ENCODE peak calls at places on chromosomes 7 and 10, in five cellular contexts. X, Z, O, A and W are unnamed samples.

GRCh38 chr10:70272925-70273316 is 10.9 kb downstream of the NPFFR1 start:
- ATAC-seq in X (peak), Z (peak), O (peak), A (peak), W (peak)

GRCh38 chr7:155889636-155890508 is 77.6 kb upstream of the SHH start:
- ATAC-seq in X (no peak), Z (no peak), O (no peak), A (peak), W (no peak)

GRCh38 chr10:6473430-6473829 is 106.6 kb downstream of the PRKCQ start:
- ATAC-seq in X (no peak), Z (no peak), O (peak), A (no peak), W (no peak)

GRCh38 chr10:132036153-132036886 is 29.4 kb upstream of the JAKMIP3 start:
- ATAC-seq in X (peak), Z (peak), O (no peak), A (peak), W (peak)

GRCh38 chr10:34994565-34995142 is 95.5 kb downstream of the CUL2 start:
- ATAC-seq in X (peak), Z (peak), O (peak), A (peak), W (no peak)

GRCh38 chr7:132351858-132352539 is 224.3 kb downstream of the PLXNA4 start:
- ATAC-seq in X (no peak), Z (no peak), O (no peak), A (no peak), W (no peak)

GRCh38 chr7:43764039-43764789 is 5.7 kb downstream of the BLVRA start:
- ATAC-seq in X (peak), Z (peak), O (peak), A (peak), W (peak)

GRCh38 chr10:116670706-116671105 is 50.0 kb downstream of the PNLIPRP2 start:
- ATAC-seq in X (no peak), Z (no peak), O (no peak), A (no peak), W (no peak)

GRCh38 chr10:58936364-58936763 is 240.1 kb upstream of the PHYHIPL start:
- ATAC-seq in X (no peak), Z (no peak), O (no peak), A (no peak), W (no peak)

GRCh38 chr7:55020481-55020871 is 1.7 kb downstream of the EGFR start:
- ATAC-seq in X (no peak), Z (peak), O (no peak), A (peak), W (peak)

GRCh38 chr10:11227103-11227502 is 209.4 kb downstream of the CELF2 start:
- ATAC-seq in X (no peak), Z (no peak), O (peak), A (no peak), W (no peak)

GRCh38 chr10:11282156-11282555 is 264.5 kb downstream of the CELF2 start:
- ATAC-seq in X (no peak), Z (no peak), O (no peak), A (peak), W (peak)

GRCh38 chr7:151869457-151869856 is 7.5 kb downstream of the PRKAG2 start:
- ATAC-seq in X (no peak), Z (no peak), O (no peak), A (no peak), W (no peak)
- H3K27ac ChIP-seq in X (no peak), Z (no peak), O (no peak), A (no peak), W (peak)

DNA sequence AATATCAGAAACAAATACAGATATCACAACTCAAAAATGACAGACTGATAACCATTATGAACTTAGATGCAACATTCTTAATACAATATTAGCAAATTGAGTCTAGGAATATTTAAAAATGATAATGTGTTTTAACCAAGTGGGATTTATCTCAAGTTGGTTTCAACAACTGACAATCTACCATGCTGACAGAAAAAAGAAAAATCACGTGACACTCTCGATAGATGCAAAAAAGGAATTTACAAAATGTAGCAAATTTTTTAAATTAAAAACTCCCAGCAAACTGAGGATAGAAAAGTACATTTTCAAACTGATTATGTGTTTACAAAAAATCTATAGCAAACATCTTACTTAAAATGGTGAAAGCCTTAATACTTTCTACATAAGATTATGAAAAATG is 177.4 kb downstream of the MALRD1 start:
- ATAC-seq in X (no peak), Z (no peak), O (no peak), A (no peak), W (no peak)
- TF ChIP-seq EP300 in X (no peak), Z (no peak), O (no peak), A (no peak), W (no peak)

DNA sequence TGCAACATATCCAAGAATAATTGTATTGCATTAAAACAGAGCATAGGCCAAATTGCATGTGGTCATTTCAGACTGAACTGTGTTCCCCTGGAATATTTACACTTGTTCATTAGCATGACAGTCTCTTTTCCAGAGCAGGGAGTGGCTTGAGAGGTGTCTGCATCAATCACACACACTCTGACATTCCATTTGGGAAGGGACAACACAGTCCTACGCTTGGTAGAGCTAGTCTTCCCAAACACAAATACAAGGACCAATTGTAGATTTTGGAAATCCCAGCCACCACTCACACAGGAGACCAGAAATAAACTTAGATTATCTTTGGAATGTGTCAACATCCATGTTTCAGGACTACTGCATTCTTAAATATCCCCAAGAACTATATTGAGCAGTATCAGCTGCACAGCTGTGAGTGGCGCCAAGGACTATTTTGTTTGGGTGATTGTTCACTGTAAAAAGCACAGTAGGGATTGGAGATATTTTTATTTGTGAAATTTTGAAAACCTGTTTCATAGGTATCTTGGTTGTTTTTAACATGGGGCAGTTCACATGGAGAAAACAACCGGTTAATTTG is 93.6 kb upstream of the PRR15 start:
- ATAC-seq in X (no peak), Z (no peak), O (no peak), A (no peak), W (no peak)
- H3K27ac ChIP-seq in X (no peak), Z (no peak), O (no peak), A (no peak), W (no peak)

GRCh38 chr7:30029696-30030095 is 1.5 kb downstream of the PLEKHA8 start:
- ATAC-seq in X (no peak), Z (no peak), O (peak), A (no peak), W (no peak)

GRCh38 chr7:30027065-30027456 is 559 bp upstream of the FKBP14 start:
- ATAC-seq in X (peak), Z (peak), O (peak), A (peak), W (peak)

GRCh38 chr7:30026229-30027064 is at the start of gene FKBP14:
- ATAC-seq in X (peak), Z (peak), O (peak), A (peak), W (peak)

GRCh38 chr7:30028749-30029635 is 780 bp downstream of the PLEKHA8 start:
- ATAC-seq in X (peak), Z (peak), O (peak), A (peak), W (no peak)

DNA sequence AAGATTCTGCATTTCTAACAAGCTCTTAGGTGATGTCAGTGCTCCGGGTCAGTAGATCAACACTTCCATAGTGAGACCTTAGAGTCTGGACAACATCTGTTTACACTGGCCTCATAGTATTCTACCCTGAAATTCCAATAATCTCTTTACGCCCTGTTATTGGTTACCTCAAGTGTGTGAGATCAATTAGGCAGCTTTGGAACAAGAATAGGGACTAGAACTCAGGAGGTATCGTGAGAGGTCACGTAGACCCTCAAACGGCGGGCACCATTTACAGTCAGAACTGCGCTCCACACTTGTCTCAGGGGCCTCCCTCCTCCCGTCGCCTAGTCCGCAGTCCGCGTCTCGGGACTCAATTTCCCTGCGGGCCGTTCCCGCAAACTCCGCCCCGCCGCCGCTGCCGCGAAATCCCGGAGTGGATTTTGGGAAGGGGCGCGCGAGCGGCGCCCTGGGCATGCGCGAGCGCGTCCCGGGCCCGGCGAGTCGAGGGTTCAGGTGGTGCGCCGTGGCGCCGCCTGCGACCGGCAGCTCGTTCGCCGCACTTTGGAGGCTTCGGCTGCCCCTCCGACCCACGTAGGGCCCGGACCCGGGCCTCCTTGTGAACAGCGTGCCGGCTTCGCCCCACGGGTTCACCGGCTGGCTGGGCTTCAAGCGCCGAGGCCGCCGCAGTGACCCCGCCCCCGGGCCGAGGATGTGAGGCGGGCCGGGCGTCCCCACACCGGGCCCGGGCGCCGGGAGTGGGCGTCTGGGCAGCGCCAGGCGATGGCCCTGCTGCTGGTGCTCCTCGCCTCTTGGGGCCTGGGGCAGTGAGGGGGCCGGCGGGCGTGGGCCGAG is at the start of gene PLEKHA8:
- ATAC-seq in X (peak), Z (peak), O (peak), A (peak), W (peak)
- TF ChIP-seq EP300 in X (no peak), Z (no peak), O (no peak), A (no peak), W (no peak)

GRCh38 chr7:112985377-112985987 is 101.1 kb downstream of the GPR85 start:
- ATAC-seq in X (no peak), Z (peak), O (no peak), A (no peak), W (no peak)
- H3K27ac ChIP-seq in X (no peak), Z (no peak), O (no peak), A (no peak), W (no peak)

DNA sequence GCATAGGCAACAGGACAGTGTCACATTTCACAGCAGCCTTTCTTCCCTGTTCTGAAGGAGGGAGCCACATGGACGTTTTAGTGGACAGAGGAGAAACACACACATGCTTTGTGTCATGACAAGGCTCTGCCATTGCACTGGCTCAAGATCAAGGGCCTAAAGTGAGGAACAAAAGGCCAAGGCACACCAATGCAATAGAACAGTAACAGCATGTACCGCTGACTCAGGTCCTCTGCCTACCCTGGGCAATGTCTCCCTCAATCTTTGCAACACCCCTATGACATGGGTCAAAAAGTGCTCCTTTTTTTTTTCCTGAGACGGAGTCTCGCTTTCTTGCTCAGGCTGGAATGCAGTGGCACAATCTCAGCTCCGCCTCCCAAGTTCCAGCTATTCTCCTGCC is 57.8 kb upstream of the SDK1 start:
- ATAC-seq in X (no peak), Z (no peak), O (no peak), A (no peak), W (no peak)
- TF ChIP-seq EP300 in X (no peak), Z (no peak), O (no peak), A (no peak), W (no peak)

DNA sequence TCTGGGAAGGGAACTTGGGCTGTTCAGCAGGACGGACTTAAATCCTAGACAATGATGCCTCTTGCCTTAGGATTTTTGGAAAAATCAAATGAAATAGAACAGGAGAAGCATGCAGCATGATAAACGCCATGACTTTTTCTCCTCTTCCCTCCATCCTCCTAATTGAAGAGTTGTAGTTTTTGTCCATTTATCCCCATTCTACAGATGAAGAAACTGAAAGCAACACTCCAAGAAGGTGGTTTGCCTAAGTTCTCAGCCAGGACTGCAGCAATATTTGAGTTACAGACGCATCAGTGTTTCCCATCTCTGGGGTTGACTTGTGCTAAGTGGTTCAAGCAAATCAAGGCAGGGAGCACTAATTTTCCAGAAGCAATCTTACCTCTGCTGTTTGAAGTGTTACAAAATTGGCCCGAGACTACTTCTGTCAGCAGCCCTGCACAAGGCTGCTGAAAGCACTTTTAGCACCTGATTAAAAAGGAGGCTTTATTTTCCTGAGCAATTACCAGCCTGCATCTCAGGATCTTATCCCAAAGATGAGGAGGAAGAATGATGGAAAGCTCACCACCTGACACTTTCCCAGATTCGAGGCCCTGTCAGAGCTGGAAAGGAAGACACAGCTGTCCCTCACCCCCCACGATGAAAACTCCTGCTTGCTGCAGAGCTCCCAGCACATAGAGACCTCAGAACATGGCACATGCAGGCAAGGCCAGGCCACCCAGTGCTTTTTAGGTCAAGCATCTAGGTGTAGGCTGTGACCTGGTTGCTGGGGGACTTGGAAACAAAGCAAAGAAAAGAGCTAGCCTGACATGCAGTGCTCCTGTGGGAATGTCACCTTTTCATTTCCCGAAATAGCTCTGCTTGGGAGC is 19.7 kb upstream of the C10orf71 start:
- ATAC-seq in X (no peak), Z (no peak), O (no peak), A (no peak), W (no peak)
- H3K27ac ChIP-seq in X (no peak), Z (no peak), O (no peak), A (no peak), W (no peak)

GRCh38 chr7:141389423-141389822 is 161.8 kb upstream of the AGK start:
- ATAC-seq in X (no peak), Z (no peak), O (no peak), A (no peak), W (no peak)
- TF ChIP-seq EP300 in X (no peak), Z (no peak), O (no peak), A (no peak), W (no peak)

GRCh38 chr7:128831178-128831993 is 1.2 kb downstream of the FLNC start:
- ATAC-seq in X (no peak), Z (no peak), O (peak), A (peak), W (peak)

GRCh38 chr7:128832880-128833147 is 2.6 kb downstream of the FLNC start:
- ATAC-seq in X (no peak), Z (no peak), O (no peak), A (no peak), W (no peak)

GRCh38 chr7:128829391-128830166 is 627 bp upstream of the FLNC start:
- ATAC-seq in X (no peak), Z (no peak), O (no peak), A (no peak), W (no peak)

GRCh38 chr7:128831994-128832879 is 2.0 kb downstream of the FLNC start:
- ATAC-seq in X (no peak), Z (peak), O (peak), A (peak), W (peak)

GRCh38 chr7:128830231-128831177 is at the start of gene FLNC:
- ATAC-seq in X (no peak), Z (peak), O (no peak), A (peak), W (peak)
- H3K27ac ChIP-seq in X (no peak), Z (peak), O (no peak), A (no peak), W (peak)